ENCODE peak calls at places on chromosomes 4 and X, in seven cellular contexts. One of them, this sample, is unnamed.

GRCh38 chrX:118974088-118974907 is at the start of gene LONRF3:
- DNase-seq in psoas muscle: peak; percentile 87
- DNase-seq in astrocyte of the spinal cord: peak; percentile 27
- DNase-seq in body of pancreas: peak; percentile 79
- DNase-seq in lung: peak; percentile 74
- DNase-seq in sigmoid colon: peak; percentile 94
- DNase-seq in pancreas: peak; percentile 71
- DNase-seq in this sample: peak; percentile 2

GRCh38 chr4:156335721-156336120 is 382.1 kb upstream of the CTSO start:
- DNase-seq in psoas muscle: no peak
- DNase-seq in astrocyte of the spinal cord: no peak
- DNase-seq in body of pancreas: no peak
- DNase-seq in lung: no peak
- DNase-seq in sigmoid colon: no peak
- DNase-seq in pancreas: no peak
- DNase-seq in this sample: no peak

GRCh38 chrX:65451663-65452062 is 82.9 kb downstream of the LAS1L start:
- DNase-seq in psoas muscle: no peak
- DNase-seq in astrocyte of the spinal cord: peak; percentile 10
- DNase-seq in body of pancreas: peak; percentile 15
- DNase-seq in lung: no peak
- DNase-seq in sigmoid colon: no peak
- DNase-seq in pancreas: no peak
- DNase-seq in this sample: no peak

GRCh38 chr4:52873861-52874343 is 11.8 kb downstream of the RASL11B start:
- DNase-seq in psoas muscle: no peak
- DNase-seq in astrocyte of the spinal cord: peak; percentile 9
- DNase-seq in body of pancreas: no peak
- DNase-seq in lung: peak; percentile 64
- DNase-seq in sigmoid colon: no peak
- DNase-seq in pancreas: no peak
- DNase-seq in this sample: no peak

GRCh38 chrX:67619253-67619652 is 75.4 kb downstream of the AR start:
- DNase-seq in psoas muscle: no peak
- DNase-seq in astrocyte of the spinal cord: peak; percentile 59
- DNase-seq in body of pancreas: no peak
- DNase-seq in lung: no peak
- DNase-seq in sigmoid colon: no peak
- DNase-seq in pancreas: no peak
- DNase-seq in this sample: no peak

GRCh38 chr4:38967260-38968095 is 64.7 kb downstream of the TMEM156 start:
- DNase-seq in psoas muscle: no peak
- DNase-seq in astrocyte of the spinal cord: peak; percentile 98
- DNase-seq in body of pancreas: no peak
- DNase-seq in lung: no peak
- DNase-seq in sigmoid colon: no peak
- DNase-seq in pancreas: no peak
- DNase-seq in this sample: no peak

GRCh38 chr4:43163101-43163792 is 270.7 kb downstream of the GRXCR1 start:
- DNase-seq in psoas muscle: no peak
- DNase-seq in astrocyte of the spinal cord: no peak
- DNase-seq in body of pancreas: no peak
- DNase-seq in lung: no peak
- DNase-seq in sigmoid colon: no peak
- DNase-seq in pancreas: no peak
- DNase-seq in this sample: peak; percentile 22

GRCh38 chr4:126265880-126266279 is 951.1 kb downstream of the FAT4 start:
- DNase-seq in psoas muscle: no peak
- DNase-seq in astrocyte of the spinal cord: no peak
- DNase-seq in body of pancreas: no peak
- DNase-seq in lung: no peak
- DNase-seq in sigmoid colon: no peak
- DNase-seq in pancreas: no peak
- DNase-seq in this sample: no peak

GRCh38 chr4:56655627-56656345 is 25.3 kb downstream of the HOPX start:
- DNase-seq in psoas muscle: peak; percentile 56
- DNase-seq in astrocyte of the spinal cord: no peak
- DNase-seq in body of pancreas: peak; percentile 15
- DNase-seq in lung: no peak
- DNase-seq in sigmoid colon: no peak
- DNase-seq in pancreas: no peak
- DNase-seq in this sample: peak; percentile 11

GRCh38 chr4:74631338-74631737 is 163.0 kb downstream of the BTC start:
- DNase-seq in psoas muscle: no peak
- DNase-seq in astrocyte of the spinal cord: no peak
- DNase-seq in body of pancreas: no peak
- DNase-seq in lung: no peak
- DNase-seq in sigmoid colon: no peak
- DNase-seq in pancreas: no peak
- DNase-seq in this sample: no peak

GRCh38 chr4:13701937-13702446 is 74.5 kb upstream of the BOD1L1 start:
- DNase-seq in psoas muscle: no peak
- DNase-seq in astrocyte of the spinal cord: peak; percentile 51
- DNase-seq in body of pancreas: no peak
- DNase-seq in lung: no peak
- DNase-seq in sigmoid colon: no peak
- DNase-seq in pancreas: no peak
- DNase-seq in this sample: no peak

GRCh38 chr4:2247128-2248043 is 5.5 kb upstream of the HAUS3 start:
- DNase-seq in psoas muscle: peak; percentile 48
- DNase-seq in astrocyte of the spinal cord: no peak
- DNase-seq in body of pancreas: peak; percentile 14
- DNase-seq in lung: no peak
- DNase-seq in sigmoid colon: no peak
- DNase-seq in pancreas: peak; percentile 13
- DNase-seq in this sample: peak; percentile 12

GRCh38 chr4:661856-662761 is 12.0 kb downstream of the ATP5ME start:
- DNase-seq in psoas muscle: peak; percentile 45
- DNase-seq in astrocyte of the spinal cord: no peak
- DNase-seq in body of pancreas: no peak
- DNase-seq in lung: no peak
- DNase-seq in sigmoid colon: peak; percentile 65
- DNase-seq in pancreas: no peak
- DNase-seq in this sample: no peak

GRCh38 chr4:162164881-162165528 is 1.2 kb upstream of the FSTL5 start:
- DNase-seq in psoas muscle: no peak
- DNase-seq in astrocyte of the spinal cord: peak; percentile 30
- DNase-seq in body of pancreas: no peak
- DNase-seq in lung: no peak
- DNase-seq in sigmoid colon: no peak
- DNase-seq in pancreas: no peak
- DNase-seq in this sample: no peak

GRCh38 chr4:139603576-139604387 is 47.8 kb upstream of the SETD7 start:
- DNase-seq in psoas muscle: no peak
- DNase-seq in astrocyte of the spinal cord: peak; percentile 60
- DNase-seq in body of pancreas: peak; percentile 54
- DNase-seq in lung: peak; percentile 39
- DNase-seq in sigmoid colon: no peak
- DNase-seq in pancreas: peak; percentile 51
- DNase-seq in this sample: no peak

GRCh38 chr4:107654694-107655093 is 65.3 kb downstream of the PAPSS1 start:
- DNase-seq in psoas muscle: no peak
- DNase-seq in astrocyte of the spinal cord: peak; percentile 37
- DNase-seq in body of pancreas: no peak
- DNase-seq in lung: no peak
- DNase-seq in sigmoid colon: no peak
- DNase-seq in pancreas: no peak
- DNase-seq in this sample: no peak

GRCh38 chrX:11059923-11060322 is 51.2 kb upstream of the HCCS start:
- DNase-seq in psoas muscle: no peak
- DNase-seq in astrocyte of the spinal cord: no peak
- DNase-seq in body of pancreas: no peak
- DNase-seq in lung: no peak
- DNase-seq in sigmoid colon: no peak
- DNase-seq in pancreas: no peak
- DNase-seq in this sample: no peak

GRCh38 chrX:72081605-72082320 is 50.0 kb downstream of the RTL5 start:
- DNase-seq in psoas muscle: no peak
- DNase-seq in astrocyte of the spinal cord: no peak
- DNase-seq in body of pancreas: no peak
- DNase-seq in lung: no peak
- DNase-seq in sigmoid colon: no peak
- DNase-seq in pancreas: no peak
- DNase-seq in this sample: no peak

GRCh38 chrX:9662148-9662547 is 103.5 kb downstream of the GPR143 start:
- DNase-seq in psoas muscle: no peak
- DNase-seq in astrocyte of the spinal cord: peak; percentile 53
- DNase-seq in body of pancreas: no peak
- DNase-seq in lung: no peak
- DNase-seq in sigmoid colon: no peak
- DNase-seq in pancreas: no peak
- DNase-seq in this sample: no peak

GRCh38 chrX:1244164-1245076 is 24.2 kb upstream of the CSF2RA start:
- DNase-seq in psoas muscle: no peak
- DNase-seq in astrocyte of the spinal cord: no peak
- DNase-seq in body of pancreas: no peak
- DNase-seq in lung: no peak
- DNase-seq in sigmoid colon: no peak
- DNase-seq in pancreas: no peak
- DNase-seq in this sample: no peak

GRCh38 chr4:54400802-54401201 is 171.7 kb downstream of the PDGFRA start:
- DNase-seq in psoas muscle: no peak
- DNase-seq in astrocyte of the spinal cord: peak; percentile 85
- DNase-seq in body of pancreas: no peak
- DNase-seq in lung: no peak
- DNase-seq in sigmoid colon: no peak
- DNase-seq in pancreas: no peak
- DNase-seq in this sample: no peak

GRCh38 chr4:55125763-55126541 is 557 bp upstream of the KDR start:
- DNase-seq in psoas muscle: peak; percentile 65
- DNase-seq in astrocyte of the spinal cord: no peak
- DNase-seq in body of pancreas: no peak
- DNase-seq in lung: no peak
- DNase-seq in sigmoid colon: no peak
- DNase-seq in pancreas: no peak
- DNase-seq in this sample: no peak

GRCh38 chrX:106952988-106953387 is 32.8 kb downstream of the CLDN2 start:
- DNase-seq in psoas muscle: no peak
- DNase-seq in astrocyte of the spinal cord: peak; percentile 35
- DNase-seq in body of pancreas: no peak
- DNase-seq in lung: no peak
- DNase-seq in sigmoid colon: no peak
- DNase-seq in pancreas: no peak
- DNase-seq in this sample: no peak

GRCh38 chr4:163672751-163673150 is 178.3 kb downstream of the TMA16 start:
- DNase-seq in psoas muscle: no peak
- DNase-seq in astrocyte of the spinal cord: no peak
- DNase-seq in body of pancreas: no peak
- DNase-seq in lung: no peak
- DNase-seq in sigmoid colon: no peak
- DNase-seq in pancreas: no peak
- DNase-seq in this sample: no peak

DNA sequence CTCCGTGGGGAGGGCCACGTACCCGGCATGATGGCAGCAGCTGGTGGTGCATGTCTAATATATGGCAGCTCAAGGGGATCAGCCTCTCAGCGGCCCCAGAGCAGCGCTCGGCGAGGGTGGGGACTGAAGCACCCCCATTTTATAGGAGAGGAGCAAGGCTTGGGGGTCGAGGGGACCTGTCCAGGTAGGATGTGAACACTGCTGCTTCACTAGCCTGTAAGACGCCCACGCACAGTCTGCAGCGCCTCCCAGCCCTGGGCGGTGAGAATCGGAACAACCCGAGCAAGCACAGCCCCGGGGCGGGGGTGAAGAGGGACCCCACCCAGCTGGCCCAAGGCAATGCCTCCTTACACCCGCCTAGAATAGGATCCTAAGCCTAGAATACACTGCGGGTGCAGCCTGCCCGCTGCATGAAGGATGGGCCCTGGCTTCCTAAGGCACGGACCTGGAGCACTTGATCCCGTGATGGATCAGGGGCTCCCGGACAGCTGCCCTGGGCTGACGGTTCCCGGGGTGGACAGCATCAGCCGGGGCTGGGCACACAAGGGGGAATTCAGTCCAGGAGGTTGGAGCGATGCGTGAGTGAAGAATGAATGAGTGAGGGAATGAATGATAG is 17.6 kb downstream of the ADRA2C start:
- DNase-seq in psoas muscle: no peak
- DNase-seq in astrocyte of the spinal cord: no peak
- DNase-seq in body of pancreas: peak; percentile 33
- DNase-seq in lung: no peak
- DNase-seq in sigmoid colon: no peak
- DNase-seq in pancreas: no peak
- DNase-seq in this sample: no peak
- TF ChIP-seq CTCF in psoas muscle: peak; percentile 24
- TF ChIP-seq CTCF in astrocyte of the spinal cord: peak; percentile 10
- TF ChIP-seq CTCF in body of pancreas: peak; percentile 34
- TF ChIP-seq CTCF in lung: no peak
- TF ChIP-seq CTCF in sigmoid colon: no peak
- TF ChIP-seq CTCF in pancreas: peak; percentile 22
- TF ChIP-seq CTCF in this sample: peak; percentile 32

GRCh38 chrX:47370278-47370677 is at the start of gene ZNF157:
- DNase-seq in psoas muscle: no peak
- DNase-seq in astrocyte of the spinal cord: no peak
- DNase-seq in body of pancreas: no peak
- DNase-seq in lung: no peak
- DNase-seq in sigmoid colon: no peak
- DNase-seq in pancreas: no peak
- DNase-seq in this sample: no peak

GRCh38 chrX:47360423-47361179 is 9.8 kb upstream of the ZNF157 start:
- DNase-seq in psoas muscle: no peak
- DNase-seq in astrocyte of the spinal cord: no peak
- DNase-seq in body of pancreas: no peak
- DNase-seq in lung: no peak
- DNase-seq in sigmoid colon: no peak
- DNase-seq in pancreas: no peak
- DNase-seq in this sample: no peak

GRCh38 chrX:47361538-47362511 is 8.6 kb upstream of the ZNF157 start:
- DNase-seq in psoas muscle: peak; percentile 77
- DNase-seq in astrocyte of the spinal cord: peak; percentile 95
- DNase-seq in body of pancreas: peak; percentile 65
- DNase-seq in lung: peak; percentile 76
- DNase-seq in sigmoid colon: peak; percentile 92
- DNase-seq in pancreas: peak; percentile 59
- DNase-seq in this sample: peak; percentile 85

GRCh38 chrX:47366051-47366722 is 4.2 kb upstream of the ZNF157 start:
- DNase-seq in psoas muscle: peak; percentile 75
- DNase-seq in astrocyte of the spinal cord: peak; percentile 71
- DNase-seq in body of pancreas: peak; percentile 62
- DNase-seq in lung: peak; percentile 54
- DNase-seq in sigmoid colon: peak; percentile 78
- DNase-seq in pancreas: peak; percentile 58
- DNase-seq in this sample: peak; percentile 74
- H3K4me3 ChIP-seq in psoas muscle: peak overlapping the region; percentile 66
- H3K4me3 ChIP-seq in astrocyte of the spinal cord: peak overlapping the region; percentile 45
- H3K4me3 ChIP-seq in body of pancreas: no peak overlapping the region
- H3K4me3 ChIP-seq in lung: peak overlapping the region; percentile 18
- H3K4me3 ChIP-seq in sigmoid colon: peak overlapping the region; percentile 18
- H3K4me3 ChIP-seq in pancreas: peak overlapping the region; percentile 28
- H3K4me3 ChIP-seq in this sample: peak overlapping the region; percentile 53

GRCh38 chrX:15468036-15468435 is 25.1 kb downstream of the PIR start:
- DNase-seq in psoas muscle: peak; percentile 50
- DNase-seq in astrocyte of the spinal cord: peak; percentile 23
- DNase-seq in body of pancreas: peak; percentile 14
- DNase-seq in lung: no peak
- DNase-seq in sigmoid colon: no peak
- DNase-seq in pancreas: no peak
- DNase-seq in this sample: no peak
- TF ChIP-seq CTCF in psoas muscle: peak; percentile 17
- TF ChIP-seq CTCF in astrocyte of the spinal cord: peak; percentile 45
- TF ChIP-seq CTCF in body of pancreas: peak; percentile 49
- TF ChIP-seq CTCF in lung: peak; percentile 15
- TF ChIP-seq CTCF in sigmoid colon: peak; percentile 24
- TF ChIP-seq CTCF in pancreas: peak; percentile 25
- TF ChIP-seq CTCF in this sample: peak; percentile 45

GRCh38 chrX:2677764-2678163 is 13.3 kb upstream of the CD99 start:
- DNase-seq in psoas muscle: peak; percentile 89
- DNase-seq in astrocyte of the spinal cord: peak; percentile 98
- DNase-seq in body of pancreas: peak; percentile 94
- DNase-seq in lung: peak; percentile 72
- DNase-seq in sigmoid colon: peak; percentile 93
- DNase-seq in pancreas: peak; percentile 76
- DNase-seq in this sample: no peak
- H3K4me3 ChIP-seq in psoas muscle: peak overlapping the region; percentile 31
- H3K4me3 ChIP-seq in astrocyte of the spinal cord: no peak overlapping the region
- H3K4me3 ChIP-seq in body of pancreas: no peak overlapping the region
- H3K4me3 ChIP-seq in lung: no peak overlapping the region
- H3K4me3 ChIP-seq in sigmoid colon: no peak overlapping the region
- H3K4me3 ChIP-seq in pancreas: no peak overlapping the region
- H3K4me3 ChIP-seq in this sample: no peak overlapping the region